ENCODE peak calls at places on chromosomes 4 and X, in seven cellular contexts. X is sciatic nerve, O is adipocyte, Z is adrenal gland, F is glomerular endothelial cell, B is iris pigment epithelial cell, G is stomach. J is an unnamed sample.

GRCh38 chrX:10404435-10404834 is 215.9 kb downstream of the MID1 start:
- DNase-seq in G (no peak), F (no peak), B (peak; percentile 47), O (peak; percentile 74), X (no peak), Z (no peak), J (no peak)

GRCh38 chr4:47597696-47598095 is 112.6 kb downstream of the ATP10D start:
- DNase-seq in G (no peak), O (no peak), Z (no peak), X (no peak), F (no peak), B (no peak), J (no peak)

GRCh38 chrX:107676559-107677378 is 48.5 kb downstream of the PRPS1 start:
- DNase-seq in F (no peak), X (peak; percentile 89), B (peak; percentile 96), Z (peak; percentile 91), G (peak; percentile 77), O (peak; percentile 94), J (no peak)

GRCh38 chrX:77160301-77160700 is 286.9 kb upstream of the FGF16 start:
- DNase-seq in F (no peak), Z (no peak), X (no peak), B (no peak), G (no peak), O (no peak), J (no peak)

GRCh38 chrX:13387656-13388421 is 68.0 kb upstream of the ATXN3L start:
- DNase-seq in O (peak; percentile 42), B (peak; percentile 60), Z (no peak), G (no peak), F (no peak), X (no peak), J (no peak)

GRCh38 chr4:61763682-61764081 is 563.6 kb downstream of the ADGRL3 start:
- DNase-seq in O (no peak), G (no peak), B (no peak), Z (no peak), X (no peak), F (no peak), J (no peak)

GRCh38 chr4:62260256-62260655 is 1060.1 kb downstream of the ADGRL3 start:
- DNase-seq in X (no peak), G (no peak), B (no peak), F (no peak), Z (no peak), O (no peak), J (no peak)

GRCh38 chr4:75599647-75600046 is 30.7 kb downstream of the CDKL2 start:
- DNase-seq in F (no peak), G (no peak), O (no peak), X (no peak), Z (no peak), B (no peak), J (no peak)

GRCh38 chr4:101806914-101807313 is 16.4 kb downstream of the BANK1 start:
- DNase-seq in X (no peak), B (no peak), O (peak; percentile 39), G (no peak), Z (no peak), F (no peak), J (no peak)

GRCh38 chrX:19658030-19658429 is 142.7 kb upstream of the MAP3K15 start:
- DNase-seq in X (no peak), F (no peak), B (peak; percentile 40), Z (no peak), O (no peak), G (no peak), J (no peak)

GRCh38 chr4:147984065-147984777 is 252.3 kb downstream of the ARHGAP10 start:
- DNase-seq in X (no peak), B (peak; percentile 53), Z (peak; percentile 46), G (no peak), F (no peak), O (peak; percentile 65), J (peak; percentile 52)

GRCh38 chr4:142701017-142701416 is 145.1 kb downstream of the INPP4B start:
- DNase-seq in X (no peak), G (no peak), F (no peak), Z (no peak), O (no peak), B (no peak), J (no peak)

GRCh38 chr4:16289872-16290554 is 63.7 kb upstream of the TAPT1 start:
- DNase-seq in O (peak; percentile 75), F (peak; percentile 48), G (no peak), B (peak; percentile 39), X (no peak), Z (no peak), J (no peak)

GRCh38 chr4:186701273-186701672 is 22.4 kb downstream of the FAT1 start:
- DNase-seq in G (no peak), O (peak; percentile 50), F (no peak), B (no peak), Z (no peak), X (peak; percentile 69), J (no peak)

GRCh38 chr4:69617083-69617694 is 22.3 kb downstream of the UGT2A2 start:
- DNase-seq in F (no peak), O (peak; percentile 41), B (peak; percentile 50), X (no peak), G (no peak), Z (no peak), J (no peak)

GRCh38 chr4:152363086-152363485 is 172.8 kb downstream of the FBXW7 start:
- DNase-seq in O (peak; percentile 52), F (no peak), G (no peak), B (peak; percentile 31), X (no peak), Z (no peak), J (no peak)

GRCh38 chrX:112769034-112769433 is 71.6 kb downstream of the AMOT start:
- DNase-seq in F (no peak), X (no peak), O (no peak), Z (no peak), B (no peak), G (no peak), J (no peak)

GRCh38 chrX:97629597-97629985 is 745.9 kb downstream of the RPA4 start:
- DNase-seq in B (no peak), Z (no peak), X (no peak), G (no peak), F (no peak), O (peak; percentile 3), J (no peak)

GRCh38 chrX:9635805-9636204 is 129.8 kb downstream of the GPR143 start:
- DNase-seq in F (no peak), B (no peak), Z (no peak), O (no peak), G (no peak), X (no peak), J (no peak)

GRCh38 chrX:153767674-153768055 is 3.6 kb downstream of the PLXNB3 start:
- DNase-seq in F (no peak), X (peak; percentile 54), G (no peak), O (no peak), Z (no peak), B (no peak), J (no peak)

GRCh38 chrX:31228909-31229308 is 157.1 kb upstream of the FTHL17 start:
- DNase-seq in Z (no peak), B (peak; percentile 32), G (no peak), O (no peak), F (no peak), X (no peak), J (no peak)

GRCh38 chr4:138948918-138949317 is 66.7 kb upstream of the NOCT start:
- DNase-seq in O (peak; percentile 38), F (no peak), X (no peak), G (no peak), Z (no peak), B (no peak), J (no peak)

J was measured in D721Med.